ENCODE peak calls at places on chromosomes 16 and 17, in eight cellular contexts. One of them, this sample, is unnamed.

GRCh38 chr16:11389631-11390565 is 44.6 kb downstream of the RMI2 start:
- DNase-seq in esophagus squamous epithelium: no peak
- DNase-seq in body of pancreas: no peak
- DNase-seq in gastrocnemius medialis: no peak
- DNase-seq in IMR-90: no peak
- DNase-seq in transverse colon: no peak
- DNase-seq in H54: no peak
- DNase-seq in A549: no peak
- DNase-seq in this sample: no peak

GRCh38 chr17:75288784-75289121 is 480 bp downstream of the SLC25A19 start:
- DNase-seq in transverse colon: peak
- DNase-seq in esophagus squamous epithelium: no peak
- DNase-seq in gastrocnemius medialis: no peak
- DNase-seq in A549: peak
- DNase-seq in body of pancreas: no peak
- DNase-seq in IMR-90: no peak
- DNase-seq in H54: peak
- DNase-seq in this sample: peak

GRCh38 chr16:56787185-56787584 is 57.3 kb downstream of the NUP93 start:
- DNase-seq in transverse colon: no peak
- DNase-seq in H54: no peak
- DNase-seq in esophagus squamous epithelium: no peak
- DNase-seq in body of pancreas: no peak
- DNase-seq in A549: no peak
- DNase-seq in gastrocnemius medialis: no peak
- DNase-seq in IMR-90: no peak
- DNase-seq in this sample: no peak

GRCh38 chr16:3143598-3144330 is 8.9 kb downstream of the ZNF213 start:
- DNase-seq in gastrocnemius medialis: peak
- DNase-seq in IMR-90: no peak
- DNase-seq in esophagus squamous epithelium: no peak
- DNase-seq in transverse colon: peak
- DNase-seq in H54: no peak
- DNase-seq in body of pancreas: no peak
- DNase-seq in A549: no peak
- DNase-seq in this sample: no peak

GRCh38 chr17:13031718-13032350 is 14.0 kb upstream of the ELAC2 start:
- DNase-seq in A549: peak
- DNase-seq in body of pancreas: peak
- DNase-seq in esophagus squamous epithelium: no peak
- DNase-seq in IMR-90: peak
- DNase-seq in transverse colon: peak
- DNase-seq in H54: peak
- DNase-seq in gastrocnemius medialis: peak
- DNase-seq in this sample: peak

GRCh38 chr17:72969293-72969692 is 123.2 kb downstream of the SLC39A11 start:
- DNase-seq in H54: no peak
- DNase-seq in gastrocnemius medialis: no peak
- DNase-seq in transverse colon: no peak
- DNase-seq in IMR-90: no peak
- DNase-seq in body of pancreas: no peak
- DNase-seq in esophagus squamous epithelium: no peak
- DNase-seq in A549: no peak
- DNase-seq in this sample: no peak

GRCh38 chr17:43550754-43551153 is 4.6 kb upstream of the ETV4 start:
- DNase-seq in transverse colon: no peak
- DNase-seq in H54: no peak
- DNase-seq in gastrocnemius medialis: no peak
- DNase-seq in A549: no peak
- DNase-seq in IMR-90: no peak
- DNase-seq in body of pancreas: no peak
- DNase-seq in esophagus squamous epithelium: no peak
- DNase-seq in this sample: peak

GRCh38 chr17:10737786-10738185 is 8.0 kb upstream of the TMEM220 start:
- DNase-seq in esophagus squamous epithelium: no peak
- DNase-seq in gastrocnemius medialis: no peak
- DNase-seq in H54: no peak
- DNase-seq in transverse colon: no peak
- DNase-seq in IMR-90: no peak
- DNase-seq in A549: no peak
- DNase-seq in body of pancreas: no peak
- DNase-seq in this sample: no peak

GRCh38 chr16:15973460-15973859 is 24.0 kb downstream of the ABCC1 start:
- DNase-seq in IMR-90: peak
- DNase-seq in esophagus squamous epithelium: no peak
- DNase-seq in H54: no peak
- DNase-seq in gastrocnemius medialis: peak
- DNase-seq in A549: no peak
- DNase-seq in transverse colon: no peak
- DNase-seq in body of pancreas: no peak
- DNase-seq in this sample: no peak

GRCh38 chr17:78369791-78370381 is 8.6 kb upstream of the PGS1 start:
- DNase-seq in IMR-90: no peak
- DNase-seq in transverse colon: no peak
- DNase-seq in esophagus squamous epithelium: no peak
- DNase-seq in gastrocnemius medialis: no peak
- DNase-seq in body of pancreas: no peak
- DNase-seq in A549: no peak
- DNase-seq in H54: no peak
- DNase-seq in this sample: no peak

GRCh38 chr17:82737981-82738877 is 2.8 kb downstream of the FN3K start:
- DNase-seq in IMR-90: peak
- DNase-seq in transverse colon: no peak
- DNase-seq in body of pancreas: peak
- DNase-seq in esophagus squamous epithelium: no peak
- DNase-seq in gastrocnemius medialis: no peak
- DNase-seq in A549: no peak
- DNase-seq in H54: no peak
- DNase-seq in this sample: no peak

GRCh38 chr17:68820825-68821481 is 134.2 kb downstream of the ABCA8 start:
- DNase-seq in body of pancreas: no peak
- DNase-seq in gastrocnemius medialis: no peak
- DNase-seq in IMR-90: no peak
- DNase-seq in A549: no peak
- DNase-seq in esophagus squamous epithelium: no peak
- DNase-seq in transverse colon: no peak
- DNase-seq in H54: no peak
- DNase-seq in this sample: no peak

GRCh38 chr17:78748730-78749317 is 33.2 kb downstream of the CYTH1 start:
- DNase-seq in IMR-90: peak
- DNase-seq in transverse colon: peak
- DNase-seq in esophagus squamous epithelium: peak
- DNase-seq in A549: no peak
- DNase-seq in body of pancreas: peak
- DNase-seq in H54: peak
- DNase-seq in gastrocnemius medialis: peak
- DNase-seq in this sample: peak

GRCh38 chr17:31740611-31741082 is 118.4 kb downstream of the COPRS start:
- DNase-seq in esophagus squamous epithelium: no peak
- DNase-seq in transverse colon: no peak
- DNase-seq in body of pancreas: no peak
- DNase-seq in IMR-90: peak
- DNase-seq in A549: no peak
- DNase-seq in gastrocnemius medialis: no peak
- DNase-seq in H54: peak
- DNase-seq in this sample: no peak

GRCh38 chr17:2123467-2124251 is 68.8 kb downstream of the HIC1 start:
- DNase-seq in A549: no peak
- DNase-seq in gastrocnemius medialis: no peak
- DNase-seq in IMR-90: peak
- DNase-seq in transverse colon: peak
- DNase-seq in esophagus squamous epithelium: no peak
- DNase-seq in body of pancreas: no peak
- DNase-seq in H54: no peak
- DNase-seq in this sample: peak

GRCh38 chr16:4700997-4701743 is 7.8 kb downstream of the NUDT16L1 start:
- DNase-seq in gastrocnemius medialis: no peak
- DNase-seq in transverse colon: peak
- DNase-seq in IMR-90: no peak
- DNase-seq in esophagus squamous epithelium: no peak
- DNase-seq in H54: no peak
- DNase-seq in body of pancreas: no peak
- DNase-seq in A549: no peak
- DNase-seq in this sample: no peak

GRCh38 chr16:84833542-84834402 is 14.0 kb downstream of the CRISPLD2 start:
- DNase-seq in transverse colon: no peak
- DNase-seq in H54: no peak
- DNase-seq in A549: no peak
- DNase-seq in body of pancreas: no peak
- DNase-seq in gastrocnemius medialis: no peak
- DNase-seq in IMR-90: no peak
- DNase-seq in esophagus squamous epithelium: no peak
- DNase-seq in this sample: no peak
- TF ChIP-seq POLR2A in transverse colon: no peak
- TF ChIP-seq POLR2A in H54: no peak
- TF ChIP-seq POLR2A in A549: no peak
- TF ChIP-seq POLR2A in body of pancreas: no peak
- TF ChIP-seq POLR2A in gastrocnemius medialis: no peak
- TF ChIP-seq POLR2A in IMR-90: no peak
- TF ChIP-seq POLR2A in esophagus squamous epithelium: no peak
- TF ChIP-seq POLR2A in this sample: no peak

GRCh38 chr17:39754958-39755549 is 17.3 kb downstream of the GRB7 start:
- DNase-seq in H54: no peak
- DNase-seq in body of pancreas: no peak
- DNase-seq in A549: no peak
- DNase-seq in esophagus squamous epithelium: no peak
- DNase-seq in gastrocnemius medialis: no peak
- DNase-seq in IMR-90: no peak
- DNase-seq in transverse colon: peak
- DNase-seq in this sample: peak

GRCh38 chr17:39755550-39756375 is 18.0 kb downstream of the GRB7 start:
- DNase-seq in transverse colon: peak
- DNase-seq in esophagus squamous epithelium: no peak
- DNase-seq in body of pancreas: no peak
- DNase-seq in IMR-90: peak
- DNase-seq in H54: no peak
- DNase-seq in gastrocnemius medialis: no peak
- DNase-seq in A549: no peak
- DNase-seq in this sample: peak

GRCh38 chr17:39752241-39752831 is 14.6 kb downstream of the GRB7 start:
- DNase-seq in H54: no peak
- DNase-seq in gastrocnemius medialis: no peak
- DNase-seq in transverse colon: no peak
- DNase-seq in esophagus squamous epithelium: no peak
- DNase-seq in A549: no peak
- DNase-seq in IMR-90: no peak
- DNase-seq in body of pancreas: no peak
- DNase-seq in this sample: peak

GRCh38 chr17:39753514-39754160 is 15.9 kb downstream of the GRB7 start:
- DNase-seq in transverse colon: peak
- DNase-seq in IMR-90: no peak
- DNase-seq in esophagus squamous epithelium: no peak
- DNase-seq in A549: no peak
- DNase-seq in gastrocnemius medialis: no peak
- DNase-seq in H54: no peak
- DNase-seq in body of pancreas: peak
- DNase-seq in this sample: peak

GRCh38 chr17:39754161-39754957 is 16.6 kb downstream of the GRB7 start:
- DNase-seq in A549: peak
- DNase-seq in transverse colon: peak
- DNase-seq in H54: peak
- DNase-seq in IMR-90: peak
- DNase-seq in esophagus squamous epithelium: peak
- DNase-seq in gastrocnemius medialis: peak
- DNase-seq in body of pancreas: peak
- DNase-seq in this sample: peak
- TF ChIP-seq POLR2A in A549: peak
- TF ChIP-seq POLR2A in transverse colon: peak
- TF ChIP-seq POLR2A in H54: peak
- TF ChIP-seq POLR2A in IMR-90: peak
- TF ChIP-seq POLR2A in esophagus squamous epithelium: no peak
- TF ChIP-seq POLR2A in gastrocnemius medialis: peak
- TF ChIP-seq POLR2A in body of pancreas: peak
- TF ChIP-seq POLR2A in this sample: peak

GRCh38 chr17:46776298-46777005 is 42.0 kb downstream of the WNT3 start:
- DNase-seq in H54: no peak
- DNase-seq in IMR-90: no peak
- DNase-seq in gastrocnemius medialis: no peak
- DNase-seq in A549: no peak
- DNase-seq in transverse colon: no peak
- DNase-seq in body of pancreas: no peak
- DNase-seq in esophagus squamous epithelium: no peak
- DNase-seq in this sample: no peak
- TF ChIP-seq POLR2A in H54: no peak
- TF ChIP-seq POLR2A in IMR-90: no peak
- TF ChIP-seq POLR2A in gastrocnemius medialis: no peak
- TF ChIP-seq POLR2A in A549: no peak
- TF ChIP-seq POLR2A in transverse colon: no peak
- TF ChIP-seq POLR2A in body of pancreas: no peak
- TF ChIP-seq POLR2A in esophagus squamous epithelium: no peak
- TF ChIP-seq POLR2A in this sample: no peak

GRCh38 chr16:66388350-66389139 is 22.1 kb downstream of the CDH5 start:
- DNase-seq in esophagus squamous epithelium: no peak
- DNase-seq in gastrocnemius medialis: no peak
- DNase-seq in transverse colon: no peak
- DNase-seq in A549: no peak
- DNase-seq in body of pancreas: no peak
- DNase-seq in IMR-90: no peak
- DNase-seq in H54: no peak
- DNase-seq in this sample: no peak
- TF ChIP-seq POLR2A in esophagus squamous epithelium: no peak
- TF ChIP-seq POLR2A in gastrocnemius medialis: no peak
- TF ChIP-seq POLR2A in transverse colon: no peak
- TF ChIP-seq POLR2A in A549: no peak
- TF ChIP-seq POLR2A in body of pancreas: no peak
- TF ChIP-seq POLR2A in IMR-90: no peak
- TF ChIP-seq POLR2A in H54: no peak
- TF ChIP-seq POLR2A in this sample: no peak

GRCh38 chr17:6570731-6571465 is 14.5 kb upstream of the PITPNM3 start:
- DNase-seq in A549: no peak
- DNase-seq in body of pancreas: no peak
- DNase-seq in H54: no peak
- DNase-seq in gastrocnemius medialis: no peak
- DNase-seq in IMR-90: no peak
- DNase-seq in esophagus squamous epithelium: no peak
- DNase-seq in transverse colon: no peak
- DNase-seq in this sample: no peak
- TF ChIP-seq POLR2A in A549: no peak
- TF ChIP-seq POLR2A in body of pancreas: no peak
- TF ChIP-seq POLR2A in H54: no peak
- TF ChIP-seq POLR2A in gastrocnemius medialis: no peak
- TF ChIP-seq POLR2A in IMR-90: no peak
- TF ChIP-seq POLR2A in esophagus squamous epithelium: no peak
- TF ChIP-seq POLR2A in transverse colon: no peak
- TF ChIP-seq POLR2A in this sample: no peak

This sample was measured in NB4.